ENCODE peak calls at places on chromosome 12, in nine cellular contexts. B is stimulated activated CD8-positive, alpha-beta memory T cell treated with anti-CD3 and anti-CD28 coated beads, Interleukin-4, amount 100 ng/mL, for 4 hours; O is CD14-positive monocyte; U is esophagus squamous epithelium; H is upper lobe of left lung; T is HFFc6; N is activated T-helper 1 cell treated with Interleukin-2 at 50 U/mL for 16 hours; D is activated CD4-positive, alpha-beta memory T cell treated with anti-CD3 and anti-CD28 coated beads, Interleukin-2, amount 10 ng/mL, durations not matched to agents 7 days and 5 days; G is Jurkat, Clone E6-1. F is an unnamed sample.

GRCh38 chr12:53427905-53428594 is 4.4 kb downstream of the AMHR2 start:
- DNase-seq in D (peak), G (no peak), O (no peak), N (no peak), U (no peak), B (no peak), H (no peak), T (peak), F (peak)

GRCh38 chr12:80400591-80400991 is 43.4 kb upstream of the PTPRQ start:
- DNase-seq in T (no peak), U (no peak), O (no peak), G (no peak), N (no peak), H (peak), B (no peak), D (no peak), F (no peak)

GRCh38 chr12:92424338-92424737 is 278.5 kb upstream of the PLEKHG7 start:
- DNase-seq in T (peak), N (no peak), D (no peak), G (no peak), B (no peak), O (no peak), U (no peak), H (no peak), F (no peak)

GRCh38 chr12:24739094-24739779 is 209.7 kb downstream of the BCAT1 start:
- DNase-seq in B (no peak), T (no peak), U (no peak), N (no peak), D (no peak), G (no peak), H (no peak), O (no peak), F (no peak)

GRCh38 chr12:52768479-52769200 is 8.5 kb downstream of the KRT76 start:
- DNase-seq in G (no peak), B (no peak), D (no peak), H (peak), O (no peak), T (no peak), U (no peak), N (no peak), F (no peak)

GRCh38 chr12:100138048-100138907 is 4.4 kb downstream of the BLTP3B start:
- DNase-seq in D (no peak), T (no peak), N (no peak), O (no peak), B (no peak), U (no peak), H (no peak), G (no peak), F (peak)

GRCh38 chr12:59250766-59251165 is 330.5 kb upstream of the LRIG3 start:
- DNase-seq in U (no peak), T (no peak), O (no peak), H (no peak), B (no peak), N (no peak), D (no peak), G (no peak), F (no peak)

GRCh38 chr12:85007836-85008235 is 28.2 kb downstream of the TSPAN19 start:
- DNase-seq in B (no peak), O (no peak), G (no peak), D (no peak), N (no peak), H (no peak), U (no peak), T (no peak), F (no peak)

GRCh38 chr12:113500662-113501435 is 29.2 kb upstream of the LHX5 start:
- DNase-seq in N (no peak), U (no peak), B (no peak), D (no peak), O (no peak), H (no peak), T (no peak), G (no peak), F (no peak)

GRCh38 chr12:122406701-122407154 is 15.7 kb downstream of the CLIP1 start:
- DNase-seq in H (no peak), D (no peak), B (no peak), G (no peak), U (no peak), O (no peak), T (peak), N (no peak), F (no peak)

GRCh38 chr12:51065530-51065929 is 17.4 kb downstream of the LETMD1 start:
- DNase-seq in G (no peak), U (no peak), H (no peak), B (no peak), D (no peak), T (no peak), N (no peak), O (no peak), F (no peak)

GRCh38 chr12:92912052-92912451 is 17.0 kb downstream of the EEA1 start:
- DNase-seq in B (no peak), D (no peak), O (peak), N (no peak), H (no peak), G (no peak), U (no peak), T (peak), F (no peak)

GRCh38 chr12:116880817-116881324 is 370 bp downstream of the HRK start:
- DNase-seq in H (peak), D (peak), U (no peak), T (no peak), N (peak), G (peak), O (no peak), B (no peak), F (peak)

GRCh38 chr12:53996886-53997217 is 3.1 kb upstream of the HOXC9 start:
- DNase-seq in H (peak), O (no peak), G (no peak), T (no peak), D (no peak), N (no peak), B (no peak), U (no peak), F (no peak)

GRCh38 chr12:55700255-55701018 is 7.3 kb downstream of the ITGA7 start:
- DNase-seq in D (no peak), B (no peak), H (peak), O (no peak), T (peak), U (no peak), N (no peak), G (no peak), F (no peak)

GRCh38 chr12:124241776-124242528 is 52.9 kb upstream of the RFLNA start:
- DNase-seq in N (no peak), H (no peak), T (no peak), G (no peak), D (no peak), U (no peak), B (no peak), O (no peak), F (no peak)

GRCh38 chr12:55728185-55728931 is 451 bp downstream of the CD63 start:
- DNase-seq in T (peak), D (peak), N (no peak), O (no peak), G (no peak), H (peak), U (no peak), B (no peak), F (no peak)

GRCh38 chr12:32353540-32353939 is 45.8 kb upstream of the FGD4 start:
- DNase-seq in G (no peak), O (no peak), B (no peak), N (no peak), D (no peak), U (no peak), T (no peak), H (no peak), F (no peak)

GRCh38 chr12:5335059-5335458 is 96.8 kb upstream of the NTF3 start:
- DNase-seq in D (no peak), O (no peak), G (no peak), N (no peak), U (no peak), B (no peak), T (no peak), H (no peak), F (no peak)

GRCh38 chr12:58420496-58420895 is 479.1 kb downstream of the ATP23 start:
- DNase-seq in H (no peak), G (no peak), T (peak), B (no peak), U (no peak), N (no peak), D (no peak), O (no peak), F (no peak)

GRCh38 chr12:39145175-39145999 is 240.0 kb upstream of the CPNE8 start:
- DNase-seq in O (no peak), B (no peak), N (no peak), H (peak), U (no peak), G (no peak), T (no peak), D (peak), F (no peak)

GRCh38 chr12:77253321-77253720 is 188.0 kb upstream of the E2F7 start:
- DNase-seq in G (no peak), H (no peak), T (no peak), U (no peak), O (no peak), D (no peak), B (no peak), N (no peak), F (no peak)

GRCh38 chr12:1839464-1839863 is 19.1 kb downstream of the LRTM2 start:
- DNase-seq in N (no peak), H (no peak), B (no peak), D (no peak), O (peak), U (no peak), T (no peak), G (no peak), F (no peak)

GRCh38 chr12:24125280-24125679 is 175.8 kb upstream of the SOX5 start:
- DNase-seq in O (no peak), B (no peak), D (no peak), H (no peak), T (no peak), G (no peak), U (no peak), N (no peak), F (no peak)

GRCh38 chr12:106369624-106370346 is 12.2 kb downstream of the POLR3B start:
- DNase-seq in N (no peak), T (peak), U (no peak), D (no peak), O (no peak), G (no peak), H (no peak), B (no peak), F (peak)

GRCh38 chr12:4572670-4573069 is 10.7 kb downstream of the DYRK4 start:
- DNase-seq in G (no peak), D (no peak), U (no peak), B (no peak), H (no peak), N (no peak), T (no peak), O (no peak), F (no peak)

GRCh38 chr12:52147983-52148540 is 43.8 kb downstream of the KRT80 start:
- DNase-seq in H (no peak), B (no peak), O (no peak), G (no peak), U (no peak), N (no peak), T (no peak), D (no peak), F (no peak)

GRCh38 chr12:118290130-118290529 is 82.6 kb downstream of the TAOK3 start:
- DNase-seq in T (no peak), N (no peak), G (no peak), D (no peak), H (no peak), B (no peak), O (no peak), U (no peak), F (no peak)

GRCh38 chr12:103933237-103933636 is 3.0 kb downstream of the HSP90B1 start:
- DNase-seq in H (no peak), G (no peak), O (no peak), B (no peak), T (no peak), N (no peak), D (no peak), U (no peak), F (no peak)

GRCh38 chr12:5784626-5785130 is 160.4 kb downstream of the ANO2 start:
- DNase-seq in U (no peak), H (no peak), N (no peak), O (no peak), G (no peak), T (no peak), B (no peak), D (no peak), F (no peak)

GRCh38 chr12:63875703-63876102 is 31.2 kb downstream of the SRGAP1 start:
- DNase-seq in H (no peak), U (no peak), T (no peak), D (no peak), G (no peak), O (no peak), N (no peak), B (no peak), F (no peak)

GRCh38 chr12:126144603-126145002 is 1079.4 kb downstream of the AACS start:
- DNase-seq in N (no peak), H (no peak), O (no peak), D (no peak), G (no peak), U (no peak), T (no peak), B (no peak), F (no peak)

GRCh38 chr12:42407306-42407705 is 81.3 kb downstream of the PPHLN1 start:
- DNase-seq in G (no peak), D (no peak), T (no peak), N (no peak), B (no peak), U (no peak), H (no peak), O (no peak), F (no peak)

GRCh38 chr12:20370001-20370381 is 1.7 kb downstream of the PDE3A start:
- DNase-seq in O (no peak), N (no peak), B (no peak), D (no peak), H (no peak), G (no peak), T (no peak), U (no peak), F (no peak)

GRCh38 chr12:108214486-108214885 is 85.4 kb downstream of the WSCD2 start:
- DNase-seq in N (no peak), D (peak), O (no peak), H (no peak), U (no peak), T (peak), B (no peak), G (no peak), F (no peak)

GRCh38 chr12:15001733-15002471 is 29.1 kb downstream of the PDE6H start:
- DNase-seq in O (no peak), N (no peak), H (peak), D (no peak), G (no peak), B (no peak), T (no peak), U (no peak), F (no peak)

GRCh38 chr12:14111230-14111865 is 129.9 kb upstream of the GRIN2B start:
- DNase-seq in U (no peak), G (peak), N (no peak), H (no peak), D (no peak), O (no peak), T (no peak), B (no peak), F (no peak)

GRCh38 chr12:76549131-76549530 is 10.4 kb downstream of the OSBPL8 start:
- DNase-seq in H (no peak), T (no peak), D (no peak), U (no peak), G (no peak), B (no peak), O (no peak), N (no peak), F (no peak)

GRCh38 chr12:130945793-130946492 is 7.8 kb upstream of the ADGRD1 start:
- DNase-seq in N (no peak), T (no peak), B (no peak), H (no peak), G (no peak), O (no peak), U (no peak), D (no peak), F (no peak)

F was measured in kidney glomerular epithelial cell.